ENCODE peak calls at places on chromosomes 7 and 10, in five cellular contexts. E, P, S, B and Q are unnamed samples.

GRCh38 chr7:136870799-136871487 is 2.5 kb downstream of the CHRM2 start:
- DNase-seq in S (peak), B (no peak), P (no peak), E (no peak), Q (no peak)

GRCh38 chr10:78300526-78300925 is 266.9 kb downstream of the RPS24 start:
- DNase-seq in E (no peak), B (no peak), P (no peak), S (no peak), Q (peak)

GRCh38 chr10:131868436-131868835 is 32.4 kb upstream of the PPP2R2D start:
- DNase-seq in P (no peak), S (no peak), B (no peak), E (no peak), Q (no peak)

GRCh38 chr7:123682690-123683089 is 27.0 kb downstream of the LMOD2 start:
- DNase-seq in S (no peak), B (peak), E (peak), P (peak), Q (no peak)

GRCh38 chr7:100897111-100897608 is 1.5 kb upstream of the ACHE start:
- DNase-seq in S (peak), P (peak), E (no peak), B (no peak), Q (peak)

GRCh38 chr7:620052-620451 is 100.4 kb upstream of the PDGFA start:
- DNase-seq in E (peak), B (no peak), P (no peak), S (no peak), Q (no peak)

GRCh38 chr7:141073641-141074161 is at the start of gene TMEM178B:
- DNase-seq in S (peak), P (peak), B (no peak), E (no peak), Q (no peak)

GRCh38 chr10:61957806-61958205 is 56.3 kb downstream of the ARID5B start:
- DNase-seq in S (no peak), P (no peak), B (no peak), E (no peak), Q (no peak)

GRCh38 chr7:69871213-69871885 is 273.1 kb downstream of the AUTS2 start:
- DNase-seq in E (no peak), P (no peak), B (no peak), S (no peak), Q (no peak)